ENCODE peak calls at places on chromosomes 16 and 17, in ten cellular contexts. L, V, U, H, X, T, A, C, M and W are unnamed samples.

GRCh38 chr16:85821441-85821901 is 22.0 kb downstream of the COX4I1 start:
- DNase-seq in V (peak; percentile 67), A (peak; percentile 54), X (peak; percentile 77), U (peak; percentile 94), T (peak; percentile 53), L (peak; percentile 73), C (peak; percentile 89), M (peak; percentile 92), H (peak; percentile 63), W (peak; percentile 2)

GRCh38 chr17:37642706-37643105 is 540 bp downstream of the DDX52 start:
- DNase-seq in U (no peak), A (no peak), L (no peak), C (no peak), T (no peak), X (peak; percentile 18), V (peak; percentile 39), M (peak; percentile 11), H (no peak), W (no peak)

GRCh38 chr17:6084226-6085161 is 14.3 kb downstream of the WSCD1 start:
- DNase-seq in U (no peak), T (no peak), H (peak; percentile 95), X (no peak), A (peak; percentile 90), L (no peak), M (no peak), V (no peak), C (no peak), W (no peak)

GRCh38 chr17:2087597-2088211 is 32.8 kb downstream of the HIC1 start:
- DNase-seq in T (peak; percentile 21), H (no peak), A (no peak), U (no peak), V (no peak), X (no peak), L (no peak), C (peak; percentile 67), M (peak; percentile 54), W (peak; percentile 83)

GRCh38 chr16:13342675-13343074 is 441.3 kb downstream of the SHISA9 start:
- DNase-seq in V (no peak), C (no peak), T (no peak), U (no peak), X (no peak), L (no peak), M (no peak), A (no peak), H (no peak), W (no peak)

GRCh38 chr17:82932146-82933005 is 92.6 kb upstream of the ZNF750 start:
- DNase-seq in C (no peak), M (no peak), L (peak; percentile 7), U (no peak), X (no peak), V (no peak), A (no peak), H (no peak), T (no peak), W (no peak)

GRCh38 chr16:31291376-31291775 is 31.6 kb downstream of the ITGAM start:
- DNase-seq in U (no peak), V (no peak), X (no peak), C (no peak), T (no peak), M (no peak), A (no peak), L (no peak), H (no peak), W (no peak)

GRCh38 chr17:66677201-66677981 is 157.5 kb upstream of the CACNG5 start:
- DNase-seq in H (no peak), X (peak; percentile 70), T (no peak), A (no peak), V (no peak), M (no peak), U (no peak), L (no peak), C (peak; percentile 25), W (no peak)

GRCh38 chr17:74833501-74834361 is 26.0 kb downstream of the GRIN2C start:
- DNase-seq in L (no peak), V (peak; percentile 78), X (peak; percentile 87), A (peak; percentile 38), H (peak; percentile 53), T (no peak), C (no peak), U (no peak), M (peak; percentile 82), W (no peak)